ENCODE peak calls at places on chromosomes 5 and 9, in five cellular contexts. V, A, D, N and Q are unnamed samples.

GRCh38 chr5:31664566-31664965 is 25.6 kb downstream of the PDZD2 start:
- DNase-seq in V (peak; percentile 74), D (no peak), A (peak; percentile 65), N (peak; percentile 73), Q (peak; percentile 55)

GRCh38 chr5:27316283-27316675 is 277.9 kb upstream of the CDH9 start:
- DNase-seq in A (no peak), V (peak; percentile 4), D (no peak), N (no peak), Q (no peak)

GRCh38 chr9:116941266-116941665 is 254.2 kb downstream of the TRIM32 start:
- DNase-seq in A (no peak), V (no peak), D (no peak), N (no peak), Q (no peak)

GRCh38 chr5:16673241-16673998 is 56.6 kb upstream of the RETREG1 start:
- DNase-seq in A (no peak), D (no peak), V (no peak), N (no peak), Q (no peak)

GRCh38 chr5:102628449-102629175 is 126.5 kb upstream of the PAM start:
- DNase-seq in N (no peak), V (no peak), A (no peak), D (no peak), Q (no peak)

GRCh38 chr5:154194348-154195329 is 4.1 kb downstream of the GALNT10 start:
- DNase-seq in V (no peak), N (no peak), A (no peak), D (no peak), Q (no peak)

GRCh38 chr9:89916001-89916635 is 311.3 kb downstream of the GADD45G start:
- DNase-seq in N (no peak), D (no peak), V (no peak), A (no peak), Q (no peak)

GRCh38 chr9:127180457-127181314 is 58.3 kb upstream of the ANGPTL2 start:
- DNase-seq in D (no peak), V (no peak), A (peak; percentile 5), N (no peak), Q (no peak)

GRCh38 chr5:57171818-57172465 is 1.9 kb upstream of the GPBP1 start:
- DNase-seq in D (no peak), N (peak; percentile 47), V (peak; percentile 47), A (no peak), Q (no peak)

GRCh38 chr9:91682806-91683205 is 259.2 kb upstream of the NFIL3 start:
- DNase-seq in D (no peak), N (no peak), A (no peak), V (no peak), Q (no peak)

GRCh38 chr9:105258225-105258737 is 13.8 kb downstream of the SLC44A1 start:
- DNase-seq in V (no peak), A (no peak), N (no peak), D (no peak), Q (no peak)

GRCh38 chr9:102778756-102779155 is 216.4 kb upstream of the CYLC2 start:
- DNase-seq in V (no peak), N (no peak), A (no peak), D (no peak), Q (no peak)

GRCh38 chr5:58153255-58153654 is 306.6 kb downstream of the PLK2 start:
- DNase-seq in V (peak; percentile 72), A (no peak), N (peak; percentile 4), D (no peak), Q (no peak)

GRCh38 chr5:138724470-138725146 is 28.6 kb upstream of the CTNNA1 start:
- DNase-seq in A (peak; percentile 24), N (no peak), V (no peak), D (no peak), Q (no peak)

GRCh38 chr9:5920860-5921328 is 30.2 kb downstream of the MLANA start:
- DNase-seq in N (no peak), V (no peak), D (peak; percentile 66), A (no peak), Q (no peak)

GRCh38 chr9:35826071-35826701 is 2.3 kb downstream of the FAM221B start:
- DNase-seq in N (peak; percentile 62), A (no peak), V (peak; percentile 66), D (peak; percentile 69), Q (peak; percentile 65)

GRCh38 chr5:177520906-177521513 is 4.2 kb upstream of the DDX41 start:
- DNase-seq in A (no peak), D (no peak), N (no peak), V (no peak), Q (no peak)

GRCh38 chr5:9716838-9717281 is 86.7 kb upstream of the TAS2R1 start:
- DNase-seq in D (peak; percentile 7), N (no peak), A (no peak), V (no peak), Q (no peak)

GRCh38 chr5:123540534-123540933 is 28.6 kb downstream of the CSNK1G3 start:
- DNase-seq in D (no peak), A (no peak), V (no peak), N (no peak), Q (no peak)

GRCh38 chr9:84983749-84984148 is 314.2 kb downstream of the NTRK2 start:
- DNase-seq in D (no peak), V (no peak), A (no peak), N (no peak), Q (no peak)

GRCh38 chr9:89961616-89962341 is 357.0 kb downstream of the GADD45G start:
- DNase-seq in V (no peak), D (no peak), A (no peak), N (no peak), Q (no peak)

GRCh38 chr5:69431424-69432303 is 16.7 kb downstream of the MARVELD2 start:
- DNase-seq in D (no peak), V (no peak), N (no peak), A (no peak), Q (no peak)

GRCh38 chr9:32502459-32502858 is 23.5 kb downstream of the RIGI start:
- DNase-seq in N (no peak), V (peak; percentile 53), A (no peak), D (no peak), Q (no peak)

GRCh38 chr9:78004478-78005229 is 27.0 kb downstream of the GNAQ start:
- DNase-seq in N (peak; percentile 48), A (no peak), D (no peak), V (peak; percentile 61), Q (peak; percentile 85)

GRCh38 chr9:35658894-35659220 is 765 bp downstream of the CCDC107 start:
- DNase-seq in V (peak; percentile 67), A (no peak), D (no peak), N (peak; percentile 27), Q (peak; percentile 23)

GRCh38 chr5:133113331-133114061 is 61.7 kb downstream of the HSPA4 start:
- DNase-seq in V (no peak), A (no peak), N (no peak), D (no peak), Q (no peak)

GRCh38 chr9:34197756-34198711 is 19.2 kb downstream of the UBAP1 start:
- DNase-seq in N (no peak), V (peak; percentile 34), D (no peak), A (peak; percentile 55), Q (no peak)

GRCh38 chr9:109319631-109320233 is 1.1 kb downstream of the EPB41L4B start:
- DNase-seq in V (no peak), A (no peak), N (no peak), D (no peak), Q (no peak)

GRCh38 chr9:133377721-133378216 is 1.6 kb downstream of the STKLD1 start:
- DNase-seq in A (no peak), N (peak; percentile 70), V (peak; percentile 58), D (no peak), Q (peak; percentile 62)

GRCh38 chr5:136159457-136159856 is 26.8 kb downstream of the SMAD5 start:
- DNase-seq in N (no peak), D (no peak), V (no peak), A (no peak), Q (no peak)

GRCh38 chr5:1104327-1105006 is 7.4 kb downstream of the SLC12A7 start:
- DNase-seq in N (no peak), D (no peak), V (no peak), A (no peak), Q (no peak)

GRCh38 chr5:1463326-1464095 is 18.3 kb upstream of the SLC6A3 start:
- DNase-seq in D (no peak), V (no peak), N (no peak), A (no peak), Q (no peak)

GRCh38 chr9:114445616-114446015 is 57.8 kb upstream of the AKNA start:
- DNase-seq in V (no peak), N (no peak), A (no peak), D (no peak), Q (no peak)
- TF ChIP-seq ESRRA in V (no peak), N (no peak), A (no peak), D (no peak), Q (no peak)

DNA sequence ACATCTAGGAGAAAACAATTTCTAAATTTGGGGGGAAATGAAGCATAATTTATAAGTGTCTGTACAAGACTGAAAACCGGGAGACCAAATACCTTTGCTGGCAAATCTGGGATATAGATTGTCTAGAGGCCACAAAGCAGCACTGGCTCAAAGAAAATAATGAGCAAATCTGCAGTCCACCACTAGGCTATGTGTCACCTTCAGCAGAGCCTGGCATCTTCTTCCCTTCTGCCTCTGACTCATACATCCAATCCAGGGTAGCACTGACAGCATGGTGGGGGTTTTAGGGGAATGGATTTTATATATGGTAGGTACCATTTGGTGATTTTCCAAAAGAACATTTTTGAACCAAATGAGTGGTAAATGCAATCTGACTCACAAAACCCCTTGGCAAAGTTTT is 12.8 kb downstream of the FAM81B start:
- DNase-seq in V (no peak), A (no peak), N (no peak), D (no peak), Q (no peak)
- TF ChIP-seq ESRRA in V (no peak), A (no peak), N (no peak), D (no peak), Q (no peak)

DNA sequence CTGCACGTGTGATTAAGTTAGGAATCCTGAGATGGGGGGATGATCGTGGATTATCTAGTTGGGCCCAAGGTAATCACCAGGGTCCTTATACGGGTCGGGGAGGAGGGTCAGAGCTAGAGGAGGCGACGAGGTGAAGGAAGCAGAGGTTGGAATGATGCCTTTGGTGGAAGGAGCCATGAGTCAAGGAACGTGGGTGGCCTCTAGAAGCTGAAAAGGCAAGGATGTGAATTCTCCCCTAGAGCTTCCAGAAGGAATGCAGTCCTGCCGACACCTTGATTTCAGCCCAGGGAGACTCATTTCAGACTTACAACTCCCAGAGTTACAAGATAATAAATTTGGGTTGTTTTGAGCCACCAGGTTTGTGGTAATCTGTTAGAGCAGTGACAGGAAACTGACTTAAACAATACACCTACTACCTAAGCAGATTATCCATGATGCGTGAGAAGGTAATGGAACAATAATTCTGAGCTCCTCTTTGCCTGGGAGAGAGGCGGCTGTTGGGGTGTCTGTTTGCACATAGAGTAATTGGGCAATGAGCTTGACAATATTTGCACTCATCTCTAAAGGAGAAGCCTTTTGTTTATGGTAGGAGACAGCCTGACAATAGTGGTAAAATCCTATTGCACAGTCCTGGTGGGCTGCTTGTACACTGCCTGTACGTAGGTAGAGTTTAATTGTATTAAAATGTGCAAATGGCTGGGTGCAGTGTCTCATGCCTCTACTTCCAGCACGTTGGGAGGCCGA is 129.3 kb upstream of the IER5L start:
- DNase-seq in V (no peak), D (no peak), N (no peak), A (no peak), Q (peak; percentile 30)
- TF ChIP-seq ESRRA in V (no peak), D (no peak), N (no peak), A (no peak), Q (no peak)

DNA sequence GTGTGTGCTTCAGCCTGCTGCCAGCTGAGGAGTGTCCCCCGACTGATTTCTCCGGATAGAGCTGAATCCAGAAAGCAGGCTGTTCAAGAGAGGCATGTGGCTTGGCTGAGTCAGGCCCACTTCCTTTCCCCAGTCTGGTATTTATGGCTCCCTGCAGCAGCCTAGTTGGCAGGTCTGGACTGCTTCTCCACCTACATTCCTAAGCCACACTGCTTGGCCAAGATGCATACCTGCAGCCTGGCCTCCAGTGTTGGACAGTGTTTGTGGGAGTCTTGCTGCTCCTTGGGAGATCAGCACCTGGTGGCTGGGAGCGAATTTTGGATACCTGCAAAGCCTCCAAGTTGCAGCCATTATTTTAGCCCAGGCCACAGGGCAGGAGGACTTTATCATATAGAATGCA is 670.8 kb downstream of the ACTL7B start:
- DNase-seq in D (no peak), N (no peak), A (no peak), V (no peak), Q (no peak)
- TF ChIP-seq ESRRA in D (no peak), N (no peak), A (no peak), V (no peak), Q (no peak)